ENCODE peak calls at places on chromosomes 5 and 9, in nine cellular contexts. I, J, U, T, L, M, G, P and E are unnamed samples.

GRCh38 chr9:77926314-77926959 is 105.2 kb downstream of the GNAQ start:
- DNase-seq in I (peak; percentile 31), J (peak; percentile 84), U (no peak), T (no peak), L (no peak), M (no peak), G (peak; percentile 70), P (no peak), E (no peak)

GRCh38 chr5:139492700-139493192 is 10.2 kb upstream of the STING1 start:
- DNase-seq in I (no peak), J (peak; percentile 52), U (no peak), T (no peak), L (no peak), M (no peak), G (peak; percentile 38), P (no peak), E (no peak)

GRCh38 chr9:136086213-136086881 is 8.7 kb downstream of the NACC2 start:
- DNase-seq in I (peak; percentile 11), J (no peak), U (peak; percentile 71), T (peak; percentile 30), L (no peak), M (peak; percentile 62), G (no peak), P (no peak), E (no peak)

GRCh38 chr9:125075997-125076396 is 67.3 kb downstream of the SCAI start:
- DNase-seq in I (no peak), J (no peak), U (no peak), T (no peak), L (no peak), M (no peak), G (peak; percentile 4), P (no peak), E (no peak)

GRCh38 chr5:57859626-57860025 is 377.0 kb upstream of the ACTBL2 start:
- DNase-seq in I (no peak), J (no peak), U (no peak), T (no peak), L (no peak), M (no peak), G (no peak), P (no peak), E (no peak)

GRCh38 chr5:104913840-104914239 is 1351.3 kb upstream of the NUDT12 start:
- DNase-seq in I (no peak), J (no peak), U (peak; percentile 63), T (no peak), L (no peak), M (no peak), G (no peak), P (no peak), E (no peak)

GRCh38 chr5:74940782-74941363 is 74.7 kb upstream of the FAM169A start:
- DNase-seq in I (no peak), J (no peak), U (no peak), T (no peak), L (no peak), M (no peak), G (no peak), P (no peak), E (no peak)

GRCh38 chr9:74100042-74100441 is 397.1 kb upstream of the RORB start:
- DNase-seq in I (no peak), J (no peak), U (no peak), T (no peak), L (no peak), M (no peak), G (no peak), P (no peak), E (no peak)

GRCh38 chr9:71668717-71669116 is 99.6 kb downstream of the CEMIP2 start:
- DNase-seq in I (no peak), J (no peak), U (no peak), T (no peak), L (no peak), M (no peak), G (no peak), P (no peak), E (no peak)

GRCh38 chr5:149450199-149450598 is 71.1 kb upstream of the IL17B start:
- DNase-seq in I (no peak), J (peak; percentile 84), U (no peak), T (no peak), L (no peak), M (no peak), G (peak; percentile 74), P (no peak), E (no peak)